ENCODE peak calls at places on chromosomes 13 and 19, in five cellular contexts. One of them, this sample, is unnamed.

GRCh38 chr13:110266983-110267382 is 40.0 kb downstream of the COL4A1 start:
- DNase-seq in GM12865: no peak
- DNase-seq in T follicular helper cell: no peak
- DNase-seq in posterior cingulate gyrus: no peak
- DNase-seq in hypothalamus: no peak
- DNase-seq in this sample: no peak

GRCh38 chr13:98937911-98938381 is 39.9 kb downstream of the DOCK9 start:
- DNase-seq in GM12865: no peak
- DNase-seq in T follicular helper cell: no peak
- DNase-seq in posterior cingulate gyrus: no peak
- DNase-seq in hypothalamus: no peak
- DNase-seq in this sample: no peak

GRCh38 chr13:97851269-97851668 is 102.2 kb upstream of the IPO5 start:
- DNase-seq in GM12865: no peak
- DNase-seq in T follicular helper cell: no peak
- DNase-seq in posterior cingulate gyrus: no peak
- DNase-seq in hypothalamus: no peak
- DNase-seq in this sample: no peak

GRCh38 chr13:59635591-59635990 is 528.1 kb downstream of the DIAPH3 start:
- DNase-seq in GM12865: no peak
- DNase-seq in T follicular helper cell: no peak
- DNase-seq in posterior cingulate gyrus: no peak
- DNase-seq in hypothalamus: no peak
- DNase-seq in this sample: no peak

GRCh38 chr13:114319441-114319871 is 5.2 kb downstream of the CHAMP1 start:
- DNase-seq in GM12865: no peak
- DNase-seq in T follicular helper cell: no peak
- DNase-seq in posterior cingulate gyrus: no peak
- DNase-seq in hypothalamus: no peak
- DNase-seq in this sample: no peak

GRCh38 chr19:7006305-7006704 is 14.9 kb downstream of the MBD3L2B start:
- DNase-seq in GM12865: no peak
- DNase-seq in T follicular helper cell: no peak
- DNase-seq in posterior cingulate gyrus: no peak
- DNase-seq in hypothalamus: no peak
- DNase-seq in this sample: no peak

GRCh38 chr13:27425918-27426630 is 1.7 kb downstream of the GTF3A start:
- DNase-seq in GM12865: peak; percentile 84
- DNase-seq in T follicular helper cell: peak; percentile 72
- DNase-seq in posterior cingulate gyrus: peak; percentile 90
- DNase-seq in hypothalamus: peak; percentile 9
- DNase-seq in this sample: peak; percentile 69

GRCh38 chr13:50122465-50122864 is 107.2 kb downstream of the KCNRG start:
- DNase-seq in GM12865: no peak
- DNase-seq in T follicular helper cell: no peak
- DNase-seq in posterior cingulate gyrus: no peak
- DNase-seq in hypothalamus: no peak
- DNase-seq in this sample: no peak

GRCh38 chr13:33126909-33127607 is 110.8 kb downstream of the KL start:
- DNase-seq in GM12865: no peak
- DNase-seq in T follicular helper cell: no peak
- DNase-seq in posterior cingulate gyrus: no peak
- DNase-seq in hypothalamus: no peak
- DNase-seq in this sample: no peak

GRCh38 chr13:105773887-105774538 is 761.4 kb downstream of the EFNB2 start:
- DNase-seq in GM12865: peak; percentile 39
- DNase-seq in T follicular helper cell: no peak
- DNase-seq in posterior cingulate gyrus: no peak
- DNase-seq in hypothalamus: no peak
- DNase-seq in this sample: no peak

GRCh38 chr19:1651548-1652394 is 644 bp downstream of the TCF3 start:
- DNase-seq in GM12865: peak; percentile 52
- DNase-seq in T follicular helper cell: peak; percentile 29
- DNase-seq in posterior cingulate gyrus: no peak
- DNase-seq in hypothalamus: no peak
- DNase-seq in this sample: peak; percentile 32

GRCh38 chr13:33735276-33735675 is 82.7 kb upstream of the RFC3 start:
- DNase-seq in GM12865: no peak
- DNase-seq in T follicular helper cell: no peak
- DNase-seq in posterior cingulate gyrus: no peak
- DNase-seq in hypothalamus: no peak
- DNase-seq in this sample: no peak

GRCh38 chr19:33295621-33296472 is 6.5 kb downstream of the CEBPA start:
- DNase-seq in GM12865: peak; percentile 49
- DNase-seq in T follicular helper cell: no peak
- DNase-seq in posterior cingulate gyrus: peak; percentile 79
- DNase-seq in hypothalamus: no peak
- DNase-seq in this sample: no peak

GRCh38 chr19:34808566-34808965 is 35.6 kb upstream of the ZNF599 start:
- DNase-seq in GM12865: no peak
- DNase-seq in T follicular helper cell: no peak
- DNase-seq in posterior cingulate gyrus: no peak
- DNase-seq in hypothalamus: no peak
- DNase-seq in this sample: no peak

GRCh38 chr19:7516281-7516862 is 469 bp downstream of the ZNF358 start:
- DNase-seq in GM12865: no peak
- DNase-seq in T follicular helper cell: no peak
- DNase-seq in posterior cingulate gyrus: no peak
- DNase-seq in hypothalamus: no peak
- DNase-seq in this sample: no peak

GRCh38 chr19:3067549-3067948 is 5.3 kb upstream of the TLE5 start:
- DNase-seq in GM12865: no peak
- DNase-seq in T follicular helper cell: no peak
- DNase-seq in posterior cingulate gyrus: no peak
- DNase-seq in hypothalamus: no peak
- DNase-seq in this sample: no peak

GRCh38 chr13:99373436-99373835 is 66.2 kb upstream of the GPR183 start:
- DNase-seq in GM12865: no peak
- DNase-seq in T follicular helper cell: no peak
- DNase-seq in posterior cingulate gyrus: no peak
- DNase-seq in hypothalamus: no peak
- DNase-seq in this sample: no peak

GRCh38 chr13:110876592-110876991 is 38.3 kb downstream of the ANKRD10 start:
- DNase-seq in GM12865: no peak
- DNase-seq in T follicular helper cell: no peak
- DNase-seq in posterior cingulate gyrus: no peak
- DNase-seq in hypothalamus: no peak
- DNase-seq in this sample: no peak

GRCh38 chr19:6765738-6766356 is 1.4 kb downstream of the SH2D3A start:
- DNase-seq in GM12865: no peak
- DNase-seq in T follicular helper cell: no peak
- DNase-seq in posterior cingulate gyrus: peak; percentile 70
- DNase-seq in hypothalamus: no peak
- DNase-seq in this sample: peak; percentile 20

GRCh38 chr13:38166121-38166520 is 183.5 kb upstream of the UFM1 start:
- DNase-seq in GM12865: no peak
- DNase-seq in T follicular helper cell: no peak
- DNase-seq in posterior cingulate gyrus: no peak
- DNase-seq in hypothalamus: no peak
- DNase-seq in this sample: no peak

GRCh38 chr19:39596911-39597310 is 5.4 kb upstream of the LGALS13 start:
- DNase-seq in GM12865: no peak
- DNase-seq in T follicular helper cell: no peak
- DNase-seq in posterior cingulate gyrus: no peak
- DNase-seq in hypothalamus: no peak
- DNase-seq in this sample: no peak

GRCh38 chr13:75762066-75762937 is 126.2 kb downstream of the LMO7 start:
- DNase-seq in GM12865: peak; percentile 82
- DNase-seq in T follicular helper cell: no peak
- DNase-seq in posterior cingulate gyrus: no peak
- DNase-seq in hypothalamus: no peak
- DNase-seq in this sample: no peak

GRCh38 chr13:27183561-27184147 is 12.0 kb upstream of the USP12 start:
- DNase-seq in GM12865: no peak
- DNase-seq in T follicular helper cell: no peak
- DNase-seq in posterior cingulate gyrus: no peak
- DNase-seq in hypothalamus: no peak
- DNase-seq in this sample: no peak

GRCh38 chr13:99830931-99831330 is 140.6 kb downstream of the ZIC5 start:
- DNase-seq in GM12865: no peak
- DNase-seq in T follicular helper cell: no peak
- DNase-seq in posterior cingulate gyrus: no peak
- DNase-seq in hypothalamus: no peak
- DNase-seq in this sample: no peak

GRCh38 chr13:35765941-35766340 is 289.5 kb upstream of the MAB21L1 start:
- DNase-seq in GM12865: no peak
- DNase-seq in T follicular helper cell: no peak
- DNase-seq in posterior cingulate gyrus: peak; percentile 68
- DNase-seq in hypothalamus: no peak
- DNase-seq in this sample: no peak

GRCh38 chr19:40542197-40542859 is 34.3 kb upstream of the SHKBP1 start:
- DNase-seq in GM12865: no peak
- DNase-seq in T follicular helper cell: no peak
- DNase-seq in posterior cingulate gyrus: peak; percentile 87
- DNase-seq in hypothalamus: no peak
- DNase-seq in this sample: no peak

GRCh38 chr19:29483641-29483920 is 42.2 kb upstream of the VSTM2B start:
- DNase-seq in GM12865: no peak
- DNase-seq in T follicular helper cell: no peak
- DNase-seq in posterior cingulate gyrus: peak; percentile 80
- DNase-seq in hypothalamus: no peak
- DNase-seq in this sample: no peak

GRCh38 chr13:46600943-46601311 is 48.0 kb downstream of the LRCH1 start:
- DNase-seq in GM12865: no peak
- DNase-seq in T follicular helper cell: no peak
- DNase-seq in posterior cingulate gyrus: no peak
- DNase-seq in hypothalamus: no peak
- DNase-seq in this sample: no peak

GRCh38 chr13:62544928-62545327 is 1129.3 kb upstream of the PCDH20 start:
- DNase-seq in GM12865: no peak
- DNase-seq in T follicular helper cell: no peak
- DNase-seq in posterior cingulate gyrus: no peak
- DNase-seq in hypothalamus: no peak
- DNase-seq in this sample: no peak

GRCh38 chr13:41864658-41865057 is 96.3 kb downstream of the VWA8 start:
- DNase-seq in GM12865: no peak
- DNase-seq in T follicular helper cell: no peak
- DNase-seq in posterior cingulate gyrus: no peak
- DNase-seq in hypothalamus: no peak
- DNase-seq in this sample: no peak

GRCh38 chr19:50264483-50265186 is 61.2 kb downstream of the MYH14 start:
- DNase-seq in GM12865: no peak
- DNase-seq in T follicular helper cell: no peak
- DNase-seq in posterior cingulate gyrus: peak; percentile 24
- DNase-seq in hypothalamus: no peak
- DNase-seq in this sample: no peak

This sample was measured in effector CD4-positive, alpha-beta T cell.